ENCODE peak calls at places on chromosomes 4 and X, in nine cellular contexts. F, S, R, G, J, Z, Q, T and I are unnamed samples.

GRCh38 chr4:87080462-87080861 is 140.0 kb downstream of the KLHL8 start:
- DNase-seq in J (no peak), G (no peak), T (no peak), F (no peak), Z (no peak), Q (no peak), S (no peak), R (no peak), I (no peak)

GRCh38 chrX:149903889-149904748 is 23.1 kb downstream of the MAGEA8 start:
- DNase-seq in Q (no peak), R (no peak), T (no peak), J (no peak), S (no peak), F (peak; percentile 1), Z (no peak), G (peak; percentile 21), I (peak; percentile 18)

GRCh38 chrX:110396777-110397176 is 38.1 kb downstream of the RTL9 start:
- DNase-seq in Q (no peak), Z (no peak), R (no peak), G (no peak), J (no peak), F (no peak), T (no peak), S (no peak), I (no peak)

GRCh38 chrX:30939928-30940327 is 50.9 kb upstream of the TAB3 start:
- DNase-seq in S (peak; percentile 28), R (no peak), F (no peak), Q (no peak), T (no peak), J (no peak), Z (no peak), G (no peak), I (peak; percentile 76)

GRCh38 chr4:61068745-61069144 is 131.4 kb upstream of the ADGRL3 start:
- DNase-seq in T (no peak), Z (no peak), Q (no peak), S (no peak), G (peak; percentile 4), R (no peak), F (peak; percentile 0), J (no peak), I (no peak)

GRCh38 chr4:140645614-140646412 is 77.1 kb upstream of the UCP1 start:
- DNase-seq in Q (no peak), R (no peak), T (peak; percentile 26), Z (no peak), J (no peak), S (no peak), F (no peak), G (no peak), I (no peak)

GRCh38 chr4:59728496-59728895 is 1471.6 kb upstream of the ADGRL3 start:
- DNase-seq in F (no peak), G (no peak), R (no peak), J (no peak), S (no peak), Z (no peak), Q (no peak), T (no peak), I (no peak)

GRCh38 chr4:56345461-56345860 is 41.8 kb downstream of the AASDH start:
- DNase-seq in Q (no peak), R (no peak), J (no peak), S (no peak), G (no peak), Z (no peak), F (peak; percentile 17), T (no peak), I (no peak)

GRCh38 chr4:48991357-48991756 is 5.3 kb downstream of the CWH43 start:
- DNase-seq in Z (no peak), F (no peak), S (peak; percentile 13), R (no peak), J (no peak), T (no peak), Q (no peak), G (no peak), I (no peak)

GRCh38 chr4:37389369-37389765 is 144.8 kb downstream of the NWD2 start:
- DNase-seq in S (no peak), Q (no peak), J (no peak), G (no peak), Z (no peak), R (no peak), T (no peak), F (no peak), I (no peak)

GRCh38 chrX:148270499-148270898 is 229.9 kb upstream of the AFF2 start:
- DNase-seq in G (no peak), R (no peak), Q (no peak), T (no peak), F (no peak), Z (no peak), S (no peak), J (no peak), I (no peak)

GRCh38 chrX:9378980-9379696 is 85.7 kb upstream of the TBL1X start:
- DNase-seq in G (peak; percentile 40), Q (peak; percentile 45), T (no peak), R (no peak), J (no peak), F (peak; percentile 75), S (peak; percentile 10), Z (no peak), I (no peak)

GRCh38 chr4:170386974-170387373 is 297.2 kb upstream of the AADAT start:
- DNase-seq in T (no peak), Q (no peak), S (no peak), G (peak; percentile 14), J (no peak), F (peak; percentile 91), R (no peak), Z (no peak), I (no peak)

GRCh38 chrX:19888419-19888879 is 1.0 kb upstream of the SH3KBP1 start:
- DNase-seq in J (peak; percentile 16), G (peak; percentile 76), T (peak; percentile 58), R (peak; percentile 85), S (peak; percentile 51), Z (peak; percentile 52), F (peak; percentile 74), Q (no peak), I (peak; percentile 68)

GRCh38 chr4:175770555-175770954 is 41.5 kb downstream of the GPM6A start:
- DNase-seq in Q (no peak), J (no peak), G (peak; percentile 1), T (no peak), Z (no peak), S (no peak), R (no peak), F (peak; percentile 2), I (no peak)

GRCh38 chr4:76950846-76951321 is 1.3 kb downstream of the SEPTIN11 start:
- DNase-seq in Q (no peak), R (no peak), S (peak; percentile 41), F (peak; percentile 42), J (no peak), T (no peak), G (peak; percentile 65), Z (peak; percentile 20), I (peak; percentile 44)